ENCODE peak calls at places on chromosomes 6 and 20, in eight cellular contexts. One of them, this sample, is unnamed.

GRCh38 chr6:158316022-158316421 is 3.8 kb downstream of the TULP4 start:
- DNase-seq in posterior vena cava: no peak
- DNase-seq in fibroblast of the conjunctiva: no peak
- DNase-seq in stimulated activated CD8-positive, alpha-beta memory T cell treated with anti-CD3 and anti-CD28 coated beads, Interleukin-15, amount 100 ng/mL, for 24 hours: no peak
- DNase-seq in iris pigment epithelial cell: peak
- DNase-seq in PC-9: no peak
- DNase-seq in Peyer's patch: no peak
- DNase-seq in activated T-helper 2 cell treated with anti-CD3 and anti-CD28 coated beads, Interferon-gamma antibody, Interleukin-2, Interleukin-4, amounts not matched to agents 10 μg/mL and 5 μg/mL and 100 μg/mL, durations not matched to agents 14 hours and 24 hours and 36 hours: no peak
- DNase-seq in this sample: no peak

GRCh38 chr6:90604546-90604945 is 17.7 kb upstream of the MAP3K7 start:
- DNase-seq in posterior vena cava: no peak
- DNase-seq in fibroblast of the conjunctiva: no peak
- DNase-seq in stimulated activated CD8-positive, alpha-beta memory T cell treated with anti-CD3 and anti-CD28 coated beads, Interleukin-15, amount 100 ng/mL, for 24 hours: no peak
- DNase-seq in iris pigment epithelial cell: no peak
- DNase-seq in PC-9: no peak
- DNase-seq in Peyer's patch: no peak
- DNase-seq in activated T-helper 2 cell treated with anti-CD3 and anti-CD28 coated beads, Interferon-gamma antibody, Interleukin-2, Interleukin-4, amounts not matched to agents 10 μg/mL and 5 μg/mL and 100 μg/mL, durations not matched to agents 14 hours and 24 hours and 36 hours: no peak
- DNase-seq in this sample: no peak

GRCh38 chr6:56382416-56382940 is 135.1 kb upstream of the COL21A1 start:
- DNase-seq in posterior vena cava: no peak
- DNase-seq in fibroblast of the conjunctiva: no peak
- DNase-seq in stimulated activated CD8-positive, alpha-beta memory T cell treated with anti-CD3 and anti-CD28 coated beads, Interleukin-15, amount 100 ng/mL, for 24 hours: no peak
- DNase-seq in iris pigment epithelial cell: no peak
- DNase-seq in PC-9: no peak
- DNase-seq in Peyer's patch: no peak
- DNase-seq in activated T-helper 2 cell treated with anti-CD3 and anti-CD28 coated beads, Interferon-gamma antibody, Interleukin-2, Interleukin-4, amounts not matched to agents 10 μg/mL and 5 μg/mL and 100 μg/mL, durations not matched to agents 14 hours and 24 hours and 36 hours: no peak
- DNase-seq in this sample: no peak

GRCh38 chr20:32089637-32090330 is 19.7 kb upstream of the TM9SF4 start:
- DNase-seq in posterior vena cava: peak
- DNase-seq in fibroblast of the conjunctiva: no peak
- DNase-seq in stimulated activated CD8-positive, alpha-beta memory T cell treated with anti-CD3 and anti-CD28 coated beads, Interleukin-15, amount 100 ng/mL, for 24 hours: no peak
- DNase-seq in iris pigment epithelial cell: no peak
- DNase-seq in PC-9: no peak
- DNase-seq in Peyer's patch: no peak
- DNase-seq in activated T-helper 2 cell treated with anti-CD3 and anti-CD28 coated beads, Interferon-gamma antibody, Interleukin-2, Interleukin-4, amounts not matched to agents 10 μg/mL and 5 μg/mL and 100 μg/mL, durations not matched to agents 14 hours and 24 hours and 36 hours: no peak
- DNase-seq in this sample: no peak

GRCh38 chr6:13026557-13026956 is 301.8 kb downstream of the TBC1D7 start:
- DNase-seq in posterior vena cava: no peak
- DNase-seq in fibroblast of the conjunctiva: no peak
- DNase-seq in stimulated activated CD8-positive, alpha-beta memory T cell treated with anti-CD3 and anti-CD28 coated beads, Interleukin-15, amount 100 ng/mL, for 24 hours: no peak
- DNase-seq in iris pigment epithelial cell: no peak
- DNase-seq in PC-9: no peak
- DNase-seq in Peyer's patch: no peak
- DNase-seq in activated T-helper 2 cell treated with anti-CD3 and anti-CD28 coated beads, Interferon-gamma antibody, Interleukin-2, Interleukin-4, amounts not matched to agents 10 μg/mL and 5 μg/mL and 100 μg/mL, durations not matched to agents 14 hours and 24 hours and 36 hours: no peak
- DNase-seq in this sample: no peak

GRCh38 chr6:150327117-150327774 is 41.6 kb upstream of the IYD start:
- DNase-seq in posterior vena cava: no peak
- DNase-seq in fibroblast of the conjunctiva: no peak
- DNase-seq in stimulated activated CD8-positive, alpha-beta memory T cell treated with anti-CD3 and anti-CD28 coated beads, Interleukin-15, amount 100 ng/mL, for 24 hours: no peak
- DNase-seq in iris pigment epithelial cell: no peak
- DNase-seq in PC-9: no peak
- DNase-seq in Peyer's patch: no peak
- DNase-seq in activated T-helper 2 cell treated with anti-CD3 and anti-CD28 coated beads, Interferon-gamma antibody, Interleukin-2, Interleukin-4, amounts not matched to agents 10 μg/mL and 5 μg/mL and 100 μg/mL, durations not matched to agents 14 hours and 24 hours and 36 hours: no peak
- DNase-seq in this sample: no peak

GRCh38 chr20:38434310-38434741 is 802 bp downstream of the SNHG17 start:
- DNase-seq in posterior vena cava: no peak
- DNase-seq in fibroblast of the conjunctiva: no peak
- DNase-seq in stimulated activated CD8-positive, alpha-beta memory T cell treated with anti-CD3 and anti-CD28 coated beads, Interleukin-15, amount 100 ng/mL, for 24 hours: no peak
- DNase-seq in iris pigment epithelial cell: peak
- DNase-seq in PC-9: peak
- DNase-seq in Peyer's patch: peak
- DNase-seq in activated T-helper 2 cell treated with anti-CD3 and anti-CD28 coated beads, Interferon-gamma antibody, Interleukin-2, Interleukin-4, amounts not matched to agents 10 μg/mL and 5 μg/mL and 100 μg/mL, durations not matched to agents 14 hours and 24 hours and 36 hours: peak
- DNase-seq in this sample: no peak

GRCh38 chr6:32371204-32371603 is 499 bp downstream of the TSBP1 start:
- DNase-seq in posterior vena cava: no peak
- DNase-seq in fibroblast of the conjunctiva: no peak
- DNase-seq in stimulated activated CD8-positive, alpha-beta memory T cell treated with anti-CD3 and anti-CD28 coated beads, Interleukin-15, amount 100 ng/mL, for 24 hours: no peak
- DNase-seq in iris pigment epithelial cell: peak
- DNase-seq in PC-9: no peak
- DNase-seq in Peyer's patch: no peak
- DNase-seq in activated T-helper 2 cell treated with anti-CD3 and anti-CD28 coated beads, Interferon-gamma antibody, Interleukin-2, Interleukin-4, amounts not matched to agents 10 μg/mL and 5 μg/mL and 100 μg/mL, durations not matched to agents 14 hours and 24 hours and 36 hours: no peak
- DNase-seq in this sample: no peak

GRCh38 chr6:100453701-100454521 is 10.8 kb downstream of the SIM1 start:
- DNase-seq in posterior vena cava: no peak
- DNase-seq in fibroblast of the conjunctiva: no peak
- DNase-seq in stimulated activated CD8-positive, alpha-beta memory T cell treated with anti-CD3 and anti-CD28 coated beads, Interleukin-15, amount 100 ng/mL, for 24 hours: no peak
- DNase-seq in iris pigment epithelial cell: no peak
- DNase-seq in PC-9: peak
- DNase-seq in Peyer's patch: no peak
- DNase-seq in activated T-helper 2 cell treated with anti-CD3 and anti-CD28 coated beads, Interferon-gamma antibody, Interleukin-2, Interleukin-4, amounts not matched to agents 10 μg/mL and 5 μg/mL and 100 μg/mL, durations not matched to agents 14 hours and 24 hours and 36 hours: no peak
- DNase-seq in this sample: no peak

GRCh38 chr6:53119772-53120409 is 28.8 kb downstream of the GCM1 start:
- DNase-seq in posterior vena cava: no peak
- DNase-seq in fibroblast of the conjunctiva: peak
- DNase-seq in stimulated activated CD8-positive, alpha-beta memory T cell treated with anti-CD3 and anti-CD28 coated beads, Interleukin-15, amount 100 ng/mL, for 24 hours: no peak
- DNase-seq in iris pigment epithelial cell: peak
- DNase-seq in PC-9: peak
- DNase-seq in Peyer's patch: peak
- DNase-seq in activated T-helper 2 cell treated with anti-CD3 and anti-CD28 coated beads, Interferon-gamma antibody, Interleukin-2, Interleukin-4, amounts not matched to agents 10 μg/mL and 5 μg/mL and 100 μg/mL, durations not matched to agents 14 hours and 24 hours and 36 hours: no peak
- DNase-seq in this sample: no peak

GRCh38 chr6:31086788-31087440 is 25.5 kb downstream of the C6orf15 start:
- DNase-seq in posterior vena cava: no peak
- DNase-seq in fibroblast of the conjunctiva: no peak
- DNase-seq in stimulated activated CD8-positive, alpha-beta memory T cell treated with anti-CD3 and anti-CD28 coated beads, Interleukin-15, amount 100 ng/mL, for 24 hours: no peak
- DNase-seq in iris pigment epithelial cell: peak
- DNase-seq in PC-9: no peak
- DNase-seq in Peyer's patch: no peak
- DNase-seq in activated T-helper 2 cell treated with anti-CD3 and anti-CD28 coated beads, Interferon-gamma antibody, Interleukin-2, Interleukin-4, amounts not matched to agents 10 μg/mL and 5 μg/mL and 100 μg/mL, durations not matched to agents 14 hours and 24 hours and 36 hours: no peak
- DNase-seq in this sample: no peak

GRCh38 chr6:35044771-35045275 is 96.3 kb downstream of the TCP11 start:
- DNase-seq in posterior vena cava: no peak
- DNase-seq in fibroblast of the conjunctiva: no peak
- DNase-seq in stimulated activated CD8-positive, alpha-beta memory T cell treated with anti-CD3 and anti-CD28 coated beads, Interleukin-15, amount 100 ng/mL, for 24 hours: no peak
- DNase-seq in iris pigment epithelial cell: no peak
- DNase-seq in PC-9: no peak
- DNase-seq in Peyer's patch: no peak
- DNase-seq in activated T-helper 2 cell treated with anti-CD3 and anti-CD28 coated beads, Interferon-gamma antibody, Interleukin-2, Interleukin-4, amounts not matched to agents 10 μg/mL and 5 μg/mL and 100 μg/mL, durations not matched to agents 14 hours and 24 hours and 36 hours: no peak
- DNase-seq in this sample: peak

GRCh38 chr20:4820833-4821518 is 99.3 kb downstream of the PRND start:
- DNase-seq in posterior vena cava: peak
- DNase-seq in fibroblast of the conjunctiva: peak
- DNase-seq in stimulated activated CD8-positive, alpha-beta memory T cell treated with anti-CD3 and anti-CD28 coated beads, Interleukin-15, amount 100 ng/mL, for 24 hours: no peak
- DNase-seq in iris pigment epithelial cell: peak
- DNase-seq in PC-9: peak
- DNase-seq in Peyer's patch: no peak
- DNase-seq in activated T-helper 2 cell treated with anti-CD3 and anti-CD28 coated beads, Interferon-gamma antibody, Interleukin-2, Interleukin-4, amounts not matched to agents 10 μg/mL and 5 μg/mL and 100 μg/mL, durations not matched to agents 14 hours and 24 hours and 36 hours: no peak
- DNase-seq in this sample: peak

GRCh38 chr6:93894521-93894920 is 475.2 kb upstream of the EPHA7 start:
- DNase-seq in posterior vena cava: no peak
- DNase-seq in fibroblast of the conjunctiva: no peak
- DNase-seq in stimulated activated CD8-positive, alpha-beta memory T cell treated with anti-CD3 and anti-CD28 coated beads, Interleukin-15, amount 100 ng/mL, for 24 hours: no peak
- DNase-seq in iris pigment epithelial cell: peak
- DNase-seq in PC-9: no peak
- DNase-seq in Peyer's patch: no peak
- DNase-seq in activated T-helper 2 cell treated with anti-CD3 and anti-CD28 coated beads, Interferon-gamma antibody, Interleukin-2, Interleukin-4, amounts not matched to agents 10 μg/mL and 5 μg/mL and 100 μg/mL, durations not matched to agents 14 hours and 24 hours and 36 hours: no peak
- DNase-seq in this sample: no peak

GRCh38 chr6:54236984-54237383 is 71.3 kb upstream of the TINAG start:
- DNase-seq in posterior vena cava: no peak
- DNase-seq in fibroblast of the conjunctiva: no peak
- DNase-seq in stimulated activated CD8-positive, alpha-beta memory T cell treated with anti-CD3 and anti-CD28 coated beads, Interleukin-15, amount 100 ng/mL, for 24 hours: no peak
- DNase-seq in iris pigment epithelial cell: no peak
- DNase-seq in PC-9: no peak
- DNase-seq in Peyer's patch: no peak
- DNase-seq in activated T-helper 2 cell treated with anti-CD3 and anti-CD28 coated beads, Interferon-gamma antibody, Interleukin-2, Interleukin-4, amounts not matched to agents 10 μg/mL and 5 μg/mL and 100 μg/mL, durations not matched to agents 14 hours and 24 hours and 36 hours: no peak
- DNase-seq in this sample: no peak

GRCh38 chr20:24855848-24856247 is 93.2 kb upstream of the CST7 start:
- DNase-seq in posterior vena cava: no peak
- DNase-seq in fibroblast of the conjunctiva: no peak
- DNase-seq in stimulated activated CD8-positive, alpha-beta memory T cell treated with anti-CD3 and anti-CD28 coated beads, Interleukin-15, amount 100 ng/mL, for 24 hours: no peak
- DNase-seq in iris pigment epithelial cell: no peak
- DNase-seq in PC-9: no peak
- DNase-seq in Peyer's patch: no peak
- DNase-seq in activated T-helper 2 cell treated with anti-CD3 and anti-CD28 coated beads, Interferon-gamma antibody, Interleukin-2, Interleukin-4, amounts not matched to agents 10 μg/mL and 5 μg/mL and 100 μg/mL, durations not matched to agents 14 hours and 24 hours and 36 hours: no peak
- DNase-seq in this sample: no peak

GRCh38 chr6:49524541-49524940 is 24.8 kb downstream of the GLYATL3 start:
- DNase-seq in posterior vena cava: no peak
- DNase-seq in fibroblast of the conjunctiva: no peak
- DNase-seq in stimulated activated CD8-positive, alpha-beta memory T cell treated with anti-CD3 and anti-CD28 coated beads, Interleukin-15, amount 100 ng/mL, for 24 hours: no peak
- DNase-seq in iris pigment epithelial cell: no peak
- DNase-seq in PC-9: no peak
- DNase-seq in Peyer's patch: no peak
- DNase-seq in activated T-helper 2 cell treated with anti-CD3 and anti-CD28 coated beads, Interferon-gamma antibody, Interleukin-2, Interleukin-4, amounts not matched to agents 10 μg/mL and 5 μg/mL and 100 μg/mL, durations not matched to agents 14 hours and 24 hours and 36 hours: no peak
- DNase-seq in this sample: no peak

GRCh38 chr6:146357578-146358340 is 185.9 kb upstream of the RAB32 start:
- DNase-seq in posterior vena cava: no peak
- DNase-seq in fibroblast of the conjunctiva: peak
- DNase-seq in stimulated activated CD8-positive, alpha-beta memory T cell treated with anti-CD3 and anti-CD28 coated beads, Interleukin-15, amount 100 ng/mL, for 24 hours: no peak
- DNase-seq in iris pigment epithelial cell: peak
- DNase-seq in PC-9: peak
- DNase-seq in Peyer's patch: no peak
- DNase-seq in activated T-helper 2 cell treated with anti-CD3 and anti-CD28 coated beads, Interferon-gamma antibody, Interleukin-2, Interleukin-4, amounts not matched to agents 10 μg/mL and 5 μg/mL and 100 μg/mL, durations not matched to agents 14 hours and 24 hours and 36 hours: no peak
- DNase-seq in this sample: no peak

GRCh38 chr6:53199156-53199555 is 50.5 kb upstream of the GCM1 start:
- DNase-seq in posterior vena cava: no peak
- DNase-seq in fibroblast of the conjunctiva: no peak
- DNase-seq in stimulated activated CD8-positive, alpha-beta memory T cell treated with anti-CD3 and anti-CD28 coated beads, Interleukin-15, amount 100 ng/mL, for 24 hours: no peak
- DNase-seq in iris pigment epithelial cell: no peak
- DNase-seq in PC-9: no peak
- DNase-seq in Peyer's patch: peak
- DNase-seq in activated T-helper 2 cell treated with anti-CD3 and anti-CD28 coated beads, Interferon-gamma antibody, Interleukin-2, Interleukin-4, amounts not matched to agents 10 μg/mL and 5 μg/mL and 100 μg/mL, durations not matched to agents 14 hours and 24 hours and 36 hours: no peak
- DNase-seq in this sample: no peak

This sample was measured in sigmoid colon.